ENCODE peak calls at places on chromosomes 7 and 10, in four cellular contexts. O, J, W and G are unnamed samples.

GRCh38 chr10:105023706-105024105 is 382.6 kb downstream of the SORCS3 start:
- DNase-seq in O (no peak), J (no peak), W (no peak), G (no peak)

GRCh38 chr10:117135026-117135372 is 3.1 kb downstream of the VAX1 start:
- DNase-seq in O (no peak), J (no peak), W (no peak), G (no peak)

GRCh38 chr7:6056616-6057015 is 25.4 kb downstream of the ANKRD61 start:
- DNase-seq in O (no peak), J (no peak), W (no peak), G (peak; percentile 31)

GRCh38 chr7:37570145-37570544 is 113.4 kb upstream of the GPR141 start:
- DNase-seq in O (no peak), J (no peak), W (no peak), G (no peak)

GRCh38 chr7:24510781-24511180 is 62.5 kb upstream of the PALS2 start:
- DNase-seq in O (no peak), J (no peak), W (no peak), G (no peak)

GRCh38 chr7:125256446-125256845 is 326.8 kb upstream of the POT1 start:
- DNase-seq in O (no peak), J (no peak), W (no peak), G (no peak)

GRCh38 chr10:91682912-91683311 is 50.0 kb upstream of the PPP1R3C start:
- DNase-seq in O (no peak), J (no peak), W (no peak), G (no peak)

GRCh38 chr10:51422311-51423120 is 276.9 kb downstream of the CSTF2T start:
- DNase-seq in O (peak; percentile 21), J (peak; percentile 57), W (peak; percentile 8), G (no peak)

GRCh38 chr7:81956520-81956919 is 186.7 kb upstream of the HGF start:
- DNase-seq in O (peak; percentile 42), J (no peak), W (peak; percentile 30), G (no peak)

GRCh38 chr7:106693659-106694353 is 32.8 kb upstream of the CCDC71L start:
- DNase-seq in O (no peak), J (no peak), W (no peak), G (no peak)
- TF ChIP-seq USF1 in O (no peak), J (no peak), W (no peak), G (no peak)

GRCh38 chr7:35015346-35015859 is 21.9 kb downstream of the DPY19L1 start:
- DNase-seq in O (no peak), J (no peak), W (no peak), G (no peak)
- TF ChIP-seq USF1 in O (no peak), J (no peak), W (no peak), G (no peak)

GRCh38 chr7:130994378-130995115 is 260.5 kb upstream of the KLF14 start:
- DNase-seq in O (no peak), J (no peak), W (no peak), G (no peak)
- TF ChIP-seq USF1 in O (no peak), J (no peak), W (no peak), G (no peak)

GRCh38 chr7:1946025-1946424 is 275.9 kb downstream of the ELFN1 start:
- DNase-seq in O (no peak), J (no peak), W (no peak), G (no peak)
- TF ChIP-seq USF1 in O (no peak), J (no peak), W (no peak), G (no peak)

DNA sequence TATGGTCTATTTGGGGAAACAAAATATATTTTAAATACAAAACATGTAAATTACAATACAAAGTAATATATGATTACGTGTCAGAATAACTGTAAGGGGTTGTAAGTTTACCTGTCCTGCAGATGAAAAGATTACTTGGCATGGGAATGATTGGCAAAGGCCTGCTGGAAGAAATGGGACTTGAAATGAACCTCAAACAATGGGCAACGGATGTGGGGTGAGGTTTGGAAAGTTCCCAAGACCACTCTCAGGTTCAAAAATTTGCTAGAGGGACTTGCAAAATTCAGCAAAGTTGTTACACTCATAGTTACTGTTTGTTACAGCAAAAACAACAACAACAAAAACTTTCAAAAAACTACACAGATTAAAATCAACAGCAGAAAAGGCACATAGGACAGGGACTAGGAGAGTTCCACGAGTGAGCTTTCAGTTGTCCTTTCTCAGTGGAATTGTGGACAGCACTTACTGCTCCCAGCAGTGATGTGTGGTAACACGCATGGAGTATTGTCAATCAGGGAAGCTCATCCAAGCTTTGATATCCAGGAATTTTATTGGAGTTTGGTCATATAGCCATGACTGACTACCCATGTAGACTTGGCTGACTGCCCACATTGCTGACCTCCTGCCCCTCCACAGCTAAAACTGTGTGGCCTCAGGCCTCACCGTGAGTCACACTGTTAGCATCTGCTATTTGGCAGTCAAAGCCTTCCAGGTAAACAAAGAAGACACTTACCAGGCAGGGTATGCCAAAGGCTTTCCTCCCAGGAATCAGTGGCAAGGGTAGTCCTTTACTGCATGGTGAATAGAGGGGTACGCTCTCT is 43.8 kb downstream of the EXOC6 start:
- DNase-seq in O (peak; percentile 6), J (no peak), W (no peak), G (peak; percentile 38)
- TF ChIP-seq USF1 in O (no peak), J (no peak), W (no peak), G (no peak)